ENCODE peak calls at places on chromosomes 11 and 22, in eight cellular contexts. One of them, this sample, is unnamed.

GRCh38 chr11:126857860-126858808 is 142.4 kb downstream of the KIRREL3 start:
- DNase-seq in foreskin melanocyte: no peak
- DNase-seq in lung microvascular endothelial cell: no peak
- DNase-seq in BJ: no peak
- DNase-seq in NCI-H510A treated with DMSO at 0.1 percent for 48 hours: peak
- DNase-seq in central memory CD4-positive, alpha-beta T cell: no peak
- DNase-seq in heart left ventricle: no peak
- DNase-seq in EH: no peak
- DNase-seq in this sample: no peak

GRCh38 chr11:65862191-65862735 is 2.0 kb downstream of the MUS81 start:
- DNase-seq in EH: no peak
- DNase-seq in NCI-H510A treated with DMSO at 0.1 percent for 48 hours: no peak
- DNase-seq in central memory CD4-positive, alpha-beta T cell: no peak
- DNase-seq in foreskin melanocyte: no peak
- DNase-seq in heart left ventricle: peak
- DNase-seq in lung microvascular endothelial cell: no peak
- DNase-seq in BJ: no peak
- DNase-seq in this sample: no peak

GRCh38 chr11:61195710-61196109 is 7.6 kb upstream of the PGA3 start:
- DNase-seq in NCI-H510A treated with DMSO at 0.1 percent for 48 hours: no peak
- DNase-seq in heart left ventricle: no peak
- DNase-seq in BJ: no peak
- DNase-seq in foreskin melanocyte: no peak
- DNase-seq in lung microvascular endothelial cell: no peak
- DNase-seq in EH: no peak
- DNase-seq in central memory CD4-positive, alpha-beta T cell: no peak
- DNase-seq in this sample: no peak

GRCh38 chr11:71437399-71437798 is 10.8 kb downstream of the DHCR7 start:
- DNase-seq in NCI-H510A treated with DMSO at 0.1 percent for 48 hours: no peak
- DNase-seq in BJ: no peak
- DNase-seq in EH: no peak
- DNase-seq in central memory CD4-positive, alpha-beta T cell: no peak
- DNase-seq in heart left ventricle: no peak
- DNase-seq in lung microvascular endothelial cell: no peak
- DNase-seq in foreskin melanocyte: no peak
- DNase-seq in this sample: no peak

GRCh38 chr11:1879941-1880720 is 11.6 kb downstream of the PRR33 start:
- DNase-seq in lung microvascular endothelial cell: no peak
- DNase-seq in foreskin melanocyte: no peak
- DNase-seq in heart left ventricle: peak
- DNase-seq in BJ: no peak
- DNase-seq in central memory CD4-positive, alpha-beta T cell: no peak
- DNase-seq in NCI-H510A treated with DMSO at 0.1 percent for 48 hours: no peak
- DNase-seq in EH: peak
- DNase-seq in this sample: no peak

GRCh38 chr11:45178890-45179663 is 32.6 kb downstream of the PRDM11 start:
- DNase-seq in BJ: no peak
- DNase-seq in EH: peak
- DNase-seq in lung microvascular endothelial cell: peak
- DNase-seq in foreskin melanocyte: no peak
- DNase-seq in NCI-H510A treated with DMSO at 0.1 percent for 48 hours: no peak
- DNase-seq in heart left ventricle: no peak
- DNase-seq in central memory CD4-positive, alpha-beta T cell: no peak
- DNase-seq in this sample: no peak

GRCh38 chr11:106986673-106987072 is 31.6 kb downstream of the GUCY1A2 start:
- DNase-seq in central memory CD4-positive, alpha-beta T cell: no peak
- DNase-seq in heart left ventricle: no peak
- DNase-seq in BJ: no peak
- DNase-seq in EH: no peak
- DNase-seq in foreskin melanocyte: no peak
- DNase-seq in NCI-H510A treated with DMSO at 0.1 percent for 48 hours: no peak
- DNase-seq in lung microvascular endothelial cell: no peak
- DNase-seq in this sample: no peak

GRCh38 chr22:21984793-21985192 is 2.2 kb upstream of the TOP3B start:
- DNase-seq in central memory CD4-positive, alpha-beta T cell: no peak
- DNase-seq in BJ: no peak
- DNase-seq in foreskin melanocyte: peak
- DNase-seq in EH: peak
- DNase-seq in heart left ventricle: no peak
- DNase-seq in lung microvascular endothelial cell: peak
- DNase-seq in NCI-H510A treated with DMSO at 0.1 percent for 48 hours: no peak
- DNase-seq in this sample: no peak

GRCh38 chr22:22820626-22821025 is 67.0 kb upstream of the IGLL5 start:
- DNase-seq in EH: no peak
- DNase-seq in foreskin melanocyte: no peak
- DNase-seq in lung microvascular endothelial cell: no peak
- DNase-seq in heart left ventricle: no peak
- DNase-seq in NCI-H510A treated with DMSO at 0.1 percent for 48 hours: no peak
- DNase-seq in central memory CD4-positive, alpha-beta T cell: peak
- DNase-seq in BJ: no peak
- DNase-seq in this sample: no peak

GRCh38 chr11:67492801-67493547 is 10.1 kb downstream of the AIP start:
- DNase-seq in BJ: no peak
- DNase-seq in foreskin melanocyte: no peak
- DNase-seq in lung microvascular endothelial cell: no peak
- DNase-seq in central memory CD4-positive, alpha-beta T cell: no peak
- DNase-seq in NCI-H510A treated with DMSO at 0.1 percent for 48 hours: no peak
- DNase-seq in heart left ventricle: peak
- DNase-seq in EH: no peak
- DNase-seq in this sample: no peak

GRCh38 chr11:119028346-119029068 is 2.2 kb downstream of the SLC37A4 start:
- DNase-seq in EH: no peak
- DNase-seq in foreskin melanocyte: no peak
- DNase-seq in NCI-H510A treated with DMSO at 0.1 percent for 48 hours: no peak
- DNase-seq in central memory CD4-positive, alpha-beta T cell: no peak
- DNase-seq in lung microvascular endothelial cell: no peak
- DNase-seq in heart left ventricle: no peak
- DNase-seq in BJ: no peak
- DNase-seq in this sample: no peak

GRCh38 chr11:122811721-122812120 is 26.6 kb upstream of the CRTAM start:
- DNase-seq in central memory CD4-positive, alpha-beta T cell: no peak
- DNase-seq in EH: no peak
- DNase-seq in heart left ventricle: no peak
- DNase-seq in BJ: no peak
- DNase-seq in foreskin melanocyte: no peak
- DNase-seq in lung microvascular endothelial cell: no peak
- DNase-seq in NCI-H510A treated with DMSO at 0.1 percent for 48 hours: no peak
- DNase-seq in this sample: no peak

GRCh38 chr11:2523821-2524391 is 79.1 kb downstream of the KCNQ1 start:
- DNase-seq in BJ: no peak
- DNase-seq in NCI-H510A treated with DMSO at 0.1 percent for 48 hours: no peak
- DNase-seq in central memory CD4-positive, alpha-beta T cell: no peak
- DNase-seq in EH: no peak
- DNase-seq in foreskin melanocyte: no peak
- DNase-seq in lung microvascular endothelial cell: no peak
- DNase-seq in heart left ventricle: peak
- DNase-seq in this sample: no peak